ENCODE peak calls at places on chromosomes 1 and 21, in six cellular contexts. One of them, this sample, is unnamed.

GRCh38 chr1:175072131-175072941 is 4.7 kb downstream of the TNN start:
- DNase-seq in bronchial epithelial cell: peak; percentile 22
- DNase-seq in brain microvascular endothelial cell: peak; percentile 74
- DNase-seq in GM19239: no peak
- DNase-seq in AG08396: peak; percentile 69
- DNase-seq in sigmoid colon: peak; percentile 80
- DNase-seq in this sample: peak; percentile 58

GRCh38 chr1:181038399-181038873 is 4.7 kb downstream of the MR1 start:
- DNase-seq in bronchial epithelial cell: peak; percentile 79
- DNase-seq in brain microvascular endothelial cell: peak; percentile 55
- DNase-seq in GM19239: peak; percentile 67
- DNase-seq in AG08396: peak; percentile 77
- DNase-seq in sigmoid colon: peak; percentile 73
- DNase-seq in this sample: peak; percentile 78

GRCh38 chr1:1179983-1180861 is 6.5 kb downstream of the TTLL10 start:
- DNase-seq in bronchial epithelial cell: no peak
- DNase-seq in brain microvascular endothelial cell: no peak
- DNase-seq in GM19239: no peak
- DNase-seq in AG08396: no peak
- DNase-seq in sigmoid colon: no peak
- DNase-seq in this sample: no peak

GRCh38 chr1:174800221-174800791 is 199.4 kb upstream of the CACYBP start:
- DNase-seq in bronchial epithelial cell: no peak
- DNase-seq in brain microvascular endothelial cell: peak; percentile 5
- DNase-seq in GM19239: no peak
- DNase-seq in AG08396: peak; percentile 4
- DNase-seq in sigmoid colon: no peak
- DNase-seq in this sample: peak; percentile 22

GRCh38 chr1:183619719-183620118 is 15.9 kb downstream of the ARPC5 start:
- DNase-seq in bronchial epithelial cell: no peak
- DNase-seq in brain microvascular endothelial cell: no peak
- DNase-seq in GM19239: no peak
- DNase-seq in AG08396: no peak
- DNase-seq in sigmoid colon: no peak
- DNase-seq in this sample: no peak

GRCh38 chr21:43341349-43342163 is 85.4 kb downstream of the SIK1 start:
- DNase-seq in bronchial epithelial cell: peak; percentile 35
- DNase-seq in brain microvascular endothelial cell: peak; percentile 62
- DNase-seq in GM19239: no peak
- DNase-seq in AG08396: peak; percentile 46
- DNase-seq in sigmoid colon: no peak
- DNase-seq in this sample: no peak

GRCh38 chr21:23921670-23922418 is 1685.4 kb downstream of the MRPL39 start:
- DNase-seq in bronchial epithelial cell: no peak
- DNase-seq in brain microvascular endothelial cell: no peak
- DNase-seq in GM19239: no peak
- DNase-seq in AG08396: no peak
- DNase-seq in sigmoid colon: no peak
- DNase-seq in this sample: no peak

GRCh38 chr1:232748910-232749368 is 56.3 kb upstream of the MAP10 start:
- DNase-seq in bronchial epithelial cell: no peak
- DNase-seq in brain microvascular endothelial cell: no peak
- DNase-seq in GM19239: no peak
- DNase-seq in AG08396: no peak
- DNase-seq in sigmoid colon: no peak
- DNase-seq in this sample: no peak

GRCh38 chr1:110673805-110674336 is 869 bp downstream of the KCNA3 start:
- DNase-seq in bronchial epithelial cell: no peak
- DNase-seq in brain microvascular endothelial cell: no peak
- DNase-seq in GM19239: no peak
- DNase-seq in AG08396: no peak
- DNase-seq in sigmoid colon: no peak
- DNase-seq in this sample: no peak

GRCh38 chr1:2228684-2229031 is 539 bp downstream of the SKI start:
- DNase-seq in bronchial epithelial cell: no peak
- DNase-seq in brain microvascular endothelial cell: no peak
- DNase-seq in GM19239: no peak
- DNase-seq in AG08396: no peak
- DNase-seq in sigmoid colon: no peak
- DNase-seq in this sample: no peak

GRCh38 chr1:149849947-149850360 is 49.4 kb upstream of the BOLA1 start:
- DNase-seq in bronchial epithelial cell: peak; percentile 39
- DNase-seq in brain microvascular endothelial cell: no peak
- DNase-seq in GM19239: no peak
- DNase-seq in AG08396: no peak
- DNase-seq in sigmoid colon: no peak
- DNase-seq in this sample: no peak

GRCh38 chr21:35525443-35525842 is 476.3 kb upstream of the RUNX1 start:
- DNase-seq in bronchial epithelial cell: peak; percentile 88
- DNase-seq in brain microvascular endothelial cell: peak; percentile 5
- DNase-seq in GM19239: no peak
- DNase-seq in AG08396: no peak
- DNase-seq in sigmoid colon: no peak
- DNase-seq in this sample: no peak

GRCh38 chr1:39269791-39270342 is 65.4 kb downstream of the MACF1 start:
- DNase-seq in bronchial epithelial cell: no peak
- DNase-seq in brain microvascular endothelial cell: no peak
- DNase-seq in GM19239: peak; percentile 37
- DNase-seq in AG08396: no peak
- DNase-seq in sigmoid colon: peak; percentile 85
- DNase-seq in this sample: peak; percentile 40

GRCh38 chr21:39184050-39184980 is 1.1 kb upstream of the PSMG1 start:
- DNase-seq in bronchial epithelial cell: peak; percentile 23
- DNase-seq in brain microvascular endothelial cell: no peak
- DNase-seq in GM19239: no peak
- DNase-seq in AG08396: no peak
- DNase-seq in sigmoid colon: no peak
- DNase-seq in this sample: no peak

GRCh38 chr1:232718928-232719927 is 86.0 kb upstream of the MAP10 start:
- DNase-seq in bronchial epithelial cell: peak; percentile 87
- DNase-seq in brain microvascular endothelial cell: no peak
- DNase-seq in GM19239: no peak
- DNase-seq in AG08396: no peak
- DNase-seq in sigmoid colon: no peak
- DNase-seq in this sample: no peak

GRCh38 chr1:227756172-227756959 is 21.1 kb downstream of the SNAP47 start:
- DNase-seq in bronchial epithelial cell: no peak
- DNase-seq in brain microvascular endothelial cell: no peak
- DNase-seq in GM19239: no peak
- DNase-seq in AG08396: no peak
- DNase-seq in sigmoid colon: peak; percentile 89
- DNase-seq in this sample: no peak

GRCh38 chr1:30413606-30414005 is 309.8 kb downstream of the MATN1 start:
- DNase-seq in bronchial epithelial cell: no peak
- DNase-seq in brain microvascular endothelial cell: no peak
- DNase-seq in GM19239: no peak
- DNase-seq in AG08396: no peak
- DNase-seq in sigmoid colon: peak; percentile 36
- DNase-seq in this sample: peak; percentile 5

GRCh38 chr1:31581821-31582810 is 5.8 kb downstream of the TINAGL1 start:
- DNase-seq in bronchial epithelial cell: peak; percentile 93
- DNase-seq in brain microvascular endothelial cell: no peak
- DNase-seq in GM19239: no peak
- DNase-seq in AG08396: no peak
- DNase-seq in sigmoid colon: no peak
- DNase-seq in this sample: peak; percentile 14

GRCh38 chr1:46549697-46550681 is 1.5 kb downstream of the KNCN start:
- DNase-seq in bronchial epithelial cell: peak; percentile 25
- DNase-seq in brain microvascular endothelial cell: peak; percentile 75
- DNase-seq in GM19239: no peak
- DNase-seq in AG08396: peak; percentile 81
- DNase-seq in sigmoid colon: no peak
- DNase-seq in this sample: peak; percentile 80

GRCh38 chr1:153733970-153734369 is 6.1 kb downstream of the INTS3 start:
- DNase-seq in bronchial epithelial cell: no peak
- DNase-seq in brain microvascular endothelial cell: no peak
- DNase-seq in GM19239: no peak
- DNase-seq in AG08396: no peak
- DNase-seq in sigmoid colon: no peak
- DNase-seq in this sample: no peak

GRCh38 chr1:71494163-71494562 is 413.3 kb upstream of the ZRANB2 start:
- DNase-seq in bronchial epithelial cell: peak; percentile 65
- DNase-seq in brain microvascular endothelial cell: no peak
- DNase-seq in GM19239: no peak
- DNase-seq in AG08396: no peak
- DNase-seq in sigmoid colon: no peak
- DNase-seq in this sample: peak; percentile 13

GRCh38 chr1:46223472-46223943 is 20.4 kb downstream of the LURAP1 start:
- DNase-seq in bronchial epithelial cell: peak; percentile 89
- DNase-seq in brain microvascular endothelial cell: peak; percentile 80
- DNase-seq in GM19239: no peak
- DNase-seq in AG08396: peak; percentile 77
- DNase-seq in sigmoid colon: peak; percentile 86
- DNase-seq in this sample: peak; percentile 82

GRCh38 chr1:160752926-160753325 is 13.9 kb downstream of the SLAMF7 start:
- DNase-seq in bronchial epithelial cell: no peak
- DNase-seq in brain microvascular endothelial cell: no peak
- DNase-seq in GM19239: no peak
- DNase-seq in AG08396: no peak
- DNase-seq in sigmoid colon: no peak
- DNase-seq in this sample: no peak

GRCh38 chr1:235503333-235504121 is 725 bp downstream of the B3GALNT2 start:
- DNase-seq in bronchial epithelial cell: peak; percentile 64
- DNase-seq in brain microvascular endothelial cell: peak; percentile 37
- DNase-seq in GM19239: peak; percentile 24
- DNase-seq in AG08396: peak; percentile 50
- DNase-seq in sigmoid colon: peak; percentile 77
- DNase-seq in this sample: peak; percentile 50

GRCh38 chr1:219120625-219121544 is 52.8 kb upstream of the LYPLAL1 start:
- DNase-seq in bronchial epithelial cell: peak; percentile 37
- DNase-seq in brain microvascular endothelial cell: peak; percentile 41
- DNase-seq in GM19239: no peak
- DNase-seq in AG08396: peak; percentile 35
- DNase-seq in sigmoid colon: peak; percentile 80
- DNase-seq in this sample: peak; percentile 66